ENCODE peak calls at places on chromosomes 7 and 10, in four cellular contexts. B, Y, G and H are unnamed samples.

GRCh38 chr10:34406463-34407138 is 408.5 kb downstream of the PARD3 start:
- DNase-seq in G (no peak), B (no peak), Y (no peak), H (no peak)

GRCh38 chr10:24259365-24260125 is 50.6 kb downstream of the KIAA1217 start:
- DNase-seq in Y (no peak), G (no peak), B (no peak), H (no peak)

GRCh38 chr10:52424343-52424742 is 110.3 kb downstream of the DKK1 start:
- DNase-seq in B (no peak), Y (no peak), G (no peak), H (no peak)

GRCh38 chr10:94500063-94500462 is 45.5 kb upstream of the HELLS start:
- DNase-seq in Y (peak; percentile 36), B (no peak), G (no peak), H (no peak)

GRCh38 chr10:10193848-10194247 is 823.8 kb upstream of the CELF2 start:
- DNase-seq in Y (peak; percentile 40), G (no peak), B (no peak), H (no peak)

GRCh38 chr7:8214162-8214897 is 47.6 kb downstream of the ICA1 start:
- DNase-seq in Y (no peak), G (no peak), B (no peak), H (peak; percentile 82)

GRCh38 chr7:48637382-48637781 is 287.0 kb upstream of the CDC14C start:
- DNase-seq in B (no peak), Y (no peak), G (no peak), H (no peak)

GRCh38 chr10:124680675-124681074 is 63.5 kb downstream of the FAM53B start:
- DNase-seq in G (no peak), Y (no peak), B (no peak), H (peak; percentile 83)

GRCh38 chr10:71392791-71393781 is 3.6 kb upstream of the CDH23 start:
- DNase-seq in B (no peak), G (no peak), Y (no peak), H (no peak)

GRCh38 chr7:127907638-127908040 is 123.6 kb downstream of the LRRC4 start:
- DNase-seq in Y (no peak), B (no peak), G (peak; percentile 80), H (no peak)

GRCh38 chr10:106540606-106541005 is 623.9 kb downstream of the SORCS1 start:
- DNase-seq in G (no peak), B (no peak), Y (no peak), H (no peak)

GRCh38 chr7:103689262-103689661 is 243.3 kb upstream of the SLC26A5 start:
- DNase-seq in B (no peak), Y (no peak), G (no peak), H (no peak)

GRCh38 chr7:28813238-28813962 is 144.7 kb downstream of the TRIL start:
- DNase-seq in Y (no peak), G (no peak), B (no peak), H (no peak)

GRCh38 chr10:119352042-119352441 is 144.7 kb downstream of the GRK5 start:
- DNase-seq in G (no peak), B (no peak), Y (no peak), H (no peak)

GRCh38 chr10:22658745-22659410 is 55.5 kb downstream of the PIP4K2A start:
- DNase-seq in B (no peak), Y (no peak), G (no peak), H (no peak)

GRCh38 chr10:209357-209756 is 74.1 kb downstream of the ZMYND11 start:
- DNase-seq in Y (peak; percentile 41), G (peak; percentile 40), B (no peak), H (no peak)

GRCh38 chr7:43148161-43148731 is 35.8 kb downstream of the HECW1 start:
- DNase-seq in G (no peak), B (no peak), Y (no peak), H (no peak)

GRCh38 chr7:6221340-6222319 is 50.8 kb downstream of the CYTH3 start:
- DNase-seq in B (no peak), G (no peak), Y (no peak), H (no peak)

GRCh38 chr7:127786184-127786583 is 134.2 kb downstream of the SND1 start:
- DNase-seq in B (no peak), Y (no peak), G (no peak), H (no peak)

GRCh38 chr7:29564455-29565185 is 985 bp downstream of the PRR15 start:
- DNase-seq in Y (peak; percentile 66), G (peak; percentile 69), B (peak; percentile 23), H (peak; percentile 73)

GRCh38 chr7:117741962-117742361 is 131.3 kb downstream of the CTTNBP2 start:
- DNase-seq in Y (no peak), G (no peak), B (no peak), H (no peak)

GRCh38 chr7:92633211-92633906 is 43.2 kb upstream of the FAM133B start:
- DNase-seq in G (peak; percentile 98), Y (no peak), B (no peak), H (no peak)

GRCh38 chr10:10914129-10914528 is 103.5 kb upstream of the CELF2 start:
- DNase-seq in G (no peak), B (no peak), Y (no peak), H (no peak)

GRCh38 chr7:2802082-2802481 is 42.0 kb downstream of the GNA12 start:
- DNase-seq in Y (no peak), B (no peak), G (peak; percentile 51), H (no peak)

GRCh38 chr10:13503745-13504463 is 24.9 kb downstream of the BEND7 start:
- DNase-seq in Y (no peak), G (no peak), B (no peak), H (no peak)

GRCh38 chr7:131034166-131034881 is 293.4 kb upstream of the MKLN1 start:
- DNase-seq in G (no peak), Y (no peak), B (no peak), H (no peak)

GRCh38 chr10:66151346-66151745 is 774.5 kb upstream of the LRRTM3 start:
- DNase-seq in B (no peak), Y (no peak), G (no peak), H (no peak)

GRCh38 chr7:125255793-125256192 is 326.2 kb upstream of the POT1 start:
- DNase-seq in B (no peak), G (no peak), Y (peak; percentile 7), H (no peak)
- TF ChIP-seq POLR2AphosphoS5 in B (no peak), G (no peak), Y (no peak), H (no peak)

DNA sequence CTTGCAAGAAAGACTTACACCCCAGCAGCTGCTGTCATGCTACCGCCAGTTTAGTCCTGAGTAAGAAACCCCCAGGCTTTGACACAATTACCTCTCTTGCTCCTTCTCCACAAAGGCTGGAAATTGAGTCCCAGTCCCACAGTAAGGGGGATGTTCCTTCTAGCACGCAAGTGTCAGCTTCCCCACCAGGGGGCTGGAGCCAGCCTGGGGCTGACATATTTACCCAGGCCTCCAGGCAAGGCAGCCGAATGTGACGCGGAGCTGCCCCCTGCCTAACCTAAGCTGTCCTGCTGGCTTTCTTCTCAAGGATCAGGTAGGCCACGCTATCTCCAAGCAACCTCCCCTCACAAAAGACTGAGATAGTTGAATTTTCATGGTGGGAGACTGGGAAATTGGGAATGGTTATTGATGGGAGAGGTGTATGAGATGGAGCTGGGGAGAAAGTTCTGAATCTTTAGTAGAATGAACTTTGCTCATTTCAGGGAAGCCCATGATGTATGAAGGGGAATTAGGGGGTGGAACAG is 19.2 kb upstream of the BMPER start:
- DNase-seq in G (no peak), Y (peak; percentile 87), B (no peak), H (no peak)
- H3K27ac ChIP-seq in G (no peak overlapping the region), Y (no peak overlapping the region), B (no peak overlapping the region), H (no peak overlapping the region)

GRCh38 chr10:74082319-74082718 is 68.3 kb downstream of the AP3M1 start:
- DNase-seq in B (no peak), Y (no peak), G (no peak), H (no peak)
- H3K4me1 ChIP-seq in B (no peaks in the 10 kb centered on the region), Y (peaks cover 37% of the 10 kb centered on the region), G (peaks cover 41% of the 10 kb centered on the region), H (peaks cover 34% of the 10 kb centered on the region)

GRCh38 chr7:73701357-73701995 is 18.0 kb downstream of the STX1A start:
- DNase-seq in B (no peak), G (peak; percentile 46), Y (peak; percentile 94), H (no peak)
- TF ChIP-seq POLR2AphosphoS5 in B (no peak), G (peak; percentile 23), Y (no peak), H (no peak)

GRCh38 chr7:159231017-159231416 is 86.3 kb upstream of the VIPR2 start:
- DNase-seq in G (no peak), Y (no peak), B (no peak), H (no peak)

GRCh38 chr7:159226303-159226702 is 81.6 kb upstream of the VIPR2 start:
- DNase-seq in B (no peak), Y (no peak), G (no peak), H (no peak)

GRCh38 chr7:159229683-159230475 is 85.2 kb upstream of the VIPR2 start:
- DNase-seq in Y (no peak), B (no peak), G (no peak), H (no peak)

GRCh38 chr7:159227433-159227832 is 82.8 kb upstream of the VIPR2 start:
- DNase-seq in B (no peak), Y (no peak), G (no peak), H (peak; percentile 84)
- H3K27ac ChIP-seq in B (no peak overlapping the region), Y (no peak overlapping the region), G (no peak overlapping the region), H (peak overlapping the region; percentile 49)

GRCh38 chr7:151693140-151693539 is 173.4 kb upstream of the RHEB start:
- DNase-seq in B (no peak), Y (no peak), G (no peak), H (no peak)

GRCh38 chr7:151691449-151691848 is 171.8 kb upstream of the RHEB start:
- DNase-seq in B (no peak), Y (no peak), G (no peak), H (no peak)

GRCh38 chr7:151690597-151690996 is 170.9 kb upstream of the RHEB start:
- DNase-seq in Y (no peak), B (no peak), G (no peak), H (no peak)

GRCh38 chr7:151694441-151694827 is 174.7 kb upstream of the RHEB start:
- DNase-seq in G (no peak), Y (no peak), B (no peak), H (no peak)

GRCh38 chr7:151692721-151693120 is 173.0 kb upstream of the RHEB start:
- DNase-seq in B (no peak), G (no peak), Y (no peak), H (no peak)
- H3K4me1 ChIP-seq in B (peaks cover 31% of the 10 kb centered on the region), G (peaks cover 14% of the 10 kb centered on the region), Y (peaks cover under 1% of the 10 kb centered on the region), H (peaks cover 34% of the 10 kb centered on the region)

DNA sequence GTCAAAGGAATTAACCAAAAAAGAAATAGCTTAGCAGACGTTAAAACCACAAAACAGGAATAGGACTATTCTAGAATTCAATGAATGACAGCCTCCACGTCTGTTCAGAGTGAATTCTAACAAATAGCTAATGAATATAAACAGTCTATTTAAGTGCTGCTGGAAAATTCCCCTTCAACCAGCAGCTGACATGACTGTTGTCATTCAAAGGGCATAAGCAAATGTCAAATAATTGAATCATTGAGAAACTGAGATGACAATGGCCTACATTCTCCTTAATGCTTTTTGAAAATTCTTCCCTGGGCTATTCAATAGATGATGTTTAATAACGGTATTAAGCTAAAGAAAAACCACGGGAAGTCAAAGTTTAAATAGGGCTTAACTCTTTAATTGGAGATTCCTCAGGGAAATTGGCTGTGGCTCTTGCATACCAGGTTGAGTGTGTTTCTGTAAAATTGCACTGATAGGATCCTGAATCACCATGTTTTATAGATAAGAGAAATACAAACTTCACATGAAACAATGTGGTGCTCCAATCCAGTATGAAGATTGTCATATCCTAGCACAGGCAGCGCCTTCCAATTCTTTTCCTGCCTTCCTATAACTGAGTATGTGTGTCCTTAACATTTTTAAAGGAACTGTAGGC is 77.0 kb downstream of the ARL4A start:
- DNase-seq in G (no peak), B (no peak), Y (no peak), H (no peak)
- TF ChIP-seq POLR2AphosphoS5 in G (no peak), B (no peak), Y (no peak), H (no peak)